ENCODE peak calls at places on chromosome X, in four cellular contexts. H is A549, N is right lobe of liver, P is stomach. X is an unnamed sample.

GRCh38 chrX:51456814-51457213 is 39.6 kb downstream of the NUDT11 start:
- DNase-seq in H (no peak), N (no peak), P (no peak), X (no peak)

GRCh38 chrX:107776649-107777535 is 641 bp upstream of the NCBP2L start:
- DNase-seq in H (peak; percentile 69), N (peak; percentile 74), P (peak; percentile 84), X (no peak)

GRCh38 chrX:108415891-108416290 is 22.3 kb downstream of the COL4A6 start:
- DNase-seq in H (no peak), N (no peak), P (no peak), X (no peak)

GRCh38 chrX:56803849-56804681 is 75.0 kb downstream of the NBDY start:
- DNase-seq in H (no peak), N (no peak), P (no peak), X (peak; percentile 82)

GRCh38 chrX:16869393-16870094 is 618 bp downstream of the RBBP7 start:
- DNase-seq in H (no peak), N (peak; percentile 58), P (peak; percentile 30), X (no peak)

GRCh38 chrX:129769467-129770154 is 10.1 kb upstream of the SASH3 start:
- DNase-seq in H (no peak), N (peak; percentile 24), P (no peak), X (no peak)

GRCh38 chrX:110146521-110146920 is 143.6 kb downstream of the TMEM164 start:
- DNase-seq in H (peak; percentile 55), N (no peak), P (no peak), X (no peak)

GRCh38 chrX:103533428-103534216 is 14.3 kb upstream of the RAB40A start:
- DNase-seq in H (peak; percentile 8), N (peak; percentile 67), P (peak; percentile 83), X (no peak)

DNA sequence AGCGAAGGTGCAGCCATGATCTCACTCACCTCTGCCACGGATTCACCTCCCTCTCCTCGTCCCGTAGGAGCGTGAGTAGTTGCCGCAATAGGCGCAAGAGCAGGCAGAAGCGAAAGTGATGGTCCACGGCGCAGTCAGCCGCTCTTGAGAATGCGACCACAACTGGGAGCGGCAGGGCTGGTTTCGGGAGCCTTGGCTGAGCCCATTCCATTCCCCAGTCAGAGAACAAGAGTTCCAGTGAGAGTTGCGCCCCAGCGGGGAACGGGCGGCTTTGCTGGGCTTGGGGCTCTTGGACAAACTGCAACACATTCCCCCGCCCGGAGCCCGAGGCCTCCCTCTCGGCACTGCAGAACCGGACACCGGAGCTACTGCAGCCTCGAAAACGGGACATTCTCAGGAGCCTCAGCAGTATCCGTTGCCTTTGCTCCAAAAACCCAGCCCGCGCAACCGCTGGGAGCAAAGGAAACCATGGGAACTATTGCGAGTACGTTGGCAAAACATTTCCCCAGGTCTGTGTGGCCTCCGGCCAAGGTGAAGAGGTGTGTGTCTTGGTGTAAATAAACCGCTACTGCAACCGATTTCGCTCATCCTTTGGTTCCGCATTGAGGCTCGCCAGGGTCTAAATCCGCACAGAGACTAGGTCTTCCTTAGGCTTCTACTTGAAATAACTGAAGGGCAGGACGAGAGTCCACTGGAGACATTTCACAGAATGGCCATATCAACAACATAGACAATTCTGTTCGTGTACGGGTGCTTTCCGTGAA is 5.7 kb upstream of the ZBTB33 start:
- DNase-seq in H (peak; percentile 63), N (peak; percentile 73), P (peak; percentile 77), X (no peak)
- TF ChIP-seq POLR2A in H (peak; percentile 6), N (peak; percentile 33), P (no peak), X (no peak)

GRCh38 chrX:65671966-65672365 is 4.5 kb downstream of the MSN start:
- DNase-seq in H (no peak), N (no peak), P (no peak), X (no peak)
- H3K4me1 ChIP-seq in H (peaks cover 76% of the 10 kb centered on the region), N (no peaks in the 10 kb centered on the region), P (peaks cover 25% of the 10 kb centered on the region), X (peaks cover 67% of the 10 kb centered on the region)

DNA sequence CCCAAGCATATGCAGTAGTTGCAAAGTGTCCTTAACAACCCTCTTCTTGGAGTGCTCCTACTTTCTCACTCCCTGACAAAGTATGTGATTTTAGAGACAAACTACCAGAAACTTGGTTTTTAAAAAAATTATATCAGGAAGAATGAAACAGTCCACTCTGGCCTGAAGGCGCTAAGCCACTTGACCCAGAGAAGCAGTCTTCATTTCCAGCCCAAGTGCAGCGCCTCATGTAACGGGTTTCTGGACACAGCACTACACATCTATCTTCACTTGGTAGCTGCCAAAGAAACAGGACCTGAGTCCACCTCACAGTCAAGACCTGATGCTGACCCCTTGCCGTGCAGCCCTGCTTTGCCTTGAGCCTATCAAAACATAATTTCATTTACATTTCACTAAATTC is 124.8 kb upstream of the MAP3K15 start:
- DNase-seq in H (no peak), N (no peak), P (no peak), X (no peak)
- TF ChIP-seq CTCF in H (no peak), N (no peak), P (no peak), X (no peak)

GRCh38 chrX:74536142-74537010 is 78.0 kb downstream of the RLIM start:
- DNase-seq in H (peak; percentile 30), N (peak; percentile 83), P (peak; percentile 64), X (peak; percentile 92)
- TF ChIP-seq POLR2A in H (no peak), N (peak; percentile 35), P (no peak), X (no peak)

GRCh38 chrX:13007519-13008188 is 32.7 kb downstream of the TMSB4X start:
- DNase-seq in H (no peak), N (no peak), P (no peak), X (no peak)

GRCh38 chrX:13009256-13009655 is 34.3 kb downstream of the TMSB4X start:
- DNase-seq in H (no peak), N (no peak), P (no peak), X (no peak)

GRCh38 chrX:13008189-13008533 is 33.3 kb downstream of the TMSB4X start:
- DNase-seq in H (no peak), N (no peak), P (no peak), X (no peak)

GRCh38 chrX:13008851-13009250 is 33.9 kb downstream of the TMSB4X start:
- DNase-seq in H (no peak), N (no peak), P (no peak), X (no peak)

GRCh38 chrX:13005671-13006473 is 31.0 kb downstream of the TMSB4X start:
- DNase-seq in H (no peak), N (no peak), P (peak; percentile 54), X (no peak)
- H3K4me1 ChIP-seq in H (peaks cover 77% of the 10 kb centered on the region), N (peaks cover 5% of the 10 kb centered on the region), P (peaks cover 59% of the 10 kb centered on the region), X (no peaks in the 10 kb centered on the region)

GRCh38 chrX:15600071-15600470 is 689 bp downstream of the ACE2 start:
- DNase-seq in H (no peak), N (no peak), P (no peak), X (no peak)

GRCh38 chrX:15598031-15598430 is 2.7 kb downstream of the ACE2 start:
- DNase-seq in H (no peak), N (no peak), P (no peak), X (no peak)

GRCh38 chrX:15594371-15594770 is 6.4 kb downstream of the ACE2 start:
- DNase-seq in H (no peak), N (no peak), P (no peak), X (no peak)
- TF ChIP-seq CTCF in H (no peak), N (peak; percentile 30), P (no peak), X (no peak)

DNA sequence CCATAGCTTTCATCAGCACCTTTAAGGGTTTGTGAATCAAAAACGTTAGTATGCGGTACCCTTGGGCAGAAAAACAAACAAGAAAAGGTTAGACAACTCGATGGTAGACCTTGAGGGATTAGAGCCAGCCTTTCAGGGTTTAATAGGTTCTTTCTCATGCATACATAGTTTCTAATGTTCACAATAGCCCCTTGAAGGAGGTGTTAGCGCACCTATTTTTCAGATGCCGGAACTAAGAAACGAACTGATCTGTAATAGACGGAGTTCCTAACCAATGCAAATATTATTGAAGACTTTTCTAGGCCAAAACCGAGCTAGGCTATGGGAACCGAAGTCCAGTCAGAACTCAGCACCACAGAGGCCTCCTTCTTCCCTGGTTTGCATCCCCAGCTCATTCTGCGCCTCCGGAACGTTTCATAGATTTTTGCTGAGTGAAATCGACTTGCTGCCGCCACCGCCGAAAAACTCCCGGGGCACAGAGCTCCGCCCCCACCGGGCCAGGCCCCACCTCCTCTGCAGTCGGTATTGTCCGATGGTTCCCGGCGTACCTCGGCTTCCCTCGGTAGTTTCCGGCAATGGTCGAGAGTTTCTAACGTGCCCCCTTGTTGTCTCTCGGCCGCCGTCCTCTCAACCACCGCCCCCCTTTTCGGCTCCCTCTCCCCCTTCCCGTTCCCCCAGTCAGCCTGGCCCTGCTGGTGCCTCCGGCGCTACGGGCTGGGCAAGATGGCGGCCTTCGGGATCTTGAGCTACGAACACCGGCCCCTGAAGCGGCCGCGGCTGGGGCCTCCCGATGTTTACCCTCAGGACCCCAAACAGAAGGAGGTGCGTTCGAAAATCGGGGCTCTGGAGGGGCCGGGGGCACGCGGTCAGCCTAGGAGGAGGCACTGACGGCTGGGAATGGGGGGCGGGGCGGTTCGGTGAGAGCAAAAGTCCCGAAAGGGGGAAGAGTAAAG is at the start of gene MED12:
- DNase-seq in H (peak; percentile 66), N (peak; percentile 85), P (peak; percentile 80), X (no peak)
- TF ChIP-seq POLR2A in H (peak; percentile 61), N (no peak), P (no peak), X (no peak)

GRCh38 chrX:13697440-13697839 is 8.5 kb downstream of the RAB9A start:
- DNase-seq in H (no peak), N (no peak), P (no peak), X (no peak)
- H3K4me1 ChIP-seq in H (peaks cover 26% of the 10 kb centered on the region), N (no peaks in the 10 kb centered on the region), P (peaks cover 75% of the 10 kb centered on the region), X (peaks cover 59% of the 10 kb centered on the region)

DNA sequence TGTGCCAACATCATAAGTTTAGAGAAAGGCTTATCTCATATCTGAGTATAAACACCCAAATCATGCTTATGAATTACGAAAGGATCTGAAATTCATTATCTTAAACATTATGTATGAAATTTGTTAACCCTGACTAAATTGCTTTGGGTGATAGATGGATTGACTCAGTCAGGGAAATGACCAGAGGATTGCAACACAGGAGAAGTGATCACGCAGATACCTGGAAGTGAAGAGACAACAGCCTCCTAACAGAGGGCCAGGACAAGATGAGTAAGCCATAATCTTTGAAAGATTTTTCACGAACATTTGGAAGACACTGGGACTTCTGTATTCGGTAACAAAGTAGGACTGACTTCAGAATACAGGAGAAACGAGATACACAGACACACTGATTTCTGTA is 363.4 kb downstream of the DMD start:
- DNase-seq in H (no peak), N (no peak), P (no peak), X (no peak)
- TF ChIP-seq CTCF in H (no peak), N (no peak), P (no peak), X (no peak)

GRCh38 chrX:114906978-114907510 is 110.4 kb downstream of the IL13RA2 start:
- DNase-seq in H (no peak), N (no peak), P (no peak), X (no peak)
- TF ChIP-seq POLR2A in H (no peak), N (no peak), P (no peak), X (no peak)

X was measured in vagina.